ENCODE peak calls at places on chromosomes 3 and 15, in four cellular contexts. One of them, this sample, is unnamed.
A peak's percentile ranks its signal among the peaks of the same experiment; 100 is the strongest.

GRCh38 chr15:55685292-55685691 is 57.7 kb downstream of the PRTG start:
- DNase-seq in esophagus squamous epithelium: no peak
- DNase-seq in mammary epithelial cell: peak; percentile 7
- DNase-seq in CD4-positive, CD25-positive, alpha-beta regulatory T cell: no peak
- DNase-seq in this sample: no peak

GRCh38 chr15:74784854-74785715 is 3.2 kb downstream of the CSK start:
- DNase-seq in esophagus squamous epithelium: no peak
- DNase-seq in mammary epithelial cell: no peak
- DNase-seq in CD4-positive, CD25-positive, alpha-beta regulatory T cell: no peak
- DNase-seq in this sample: no peak

GRCh38 chr15:40343512-40343911 is 2.8 kb upstream of the CCDC9B start:
- DNase-seq in esophagus squamous epithelium: no peak
- DNase-seq in mammary epithelial cell: peak; percentile 68
- DNase-seq in CD4-positive, CD25-positive, alpha-beta regulatory T cell: no peak
- DNase-seq in this sample: no peak

GRCh38 chr15:42719051-42719450 is 17.9 kb downstream of the CDAN1 start:
- DNase-seq in esophagus squamous epithelium: no peak
- DNase-seq in mammary epithelial cell: no peak
- DNase-seq in CD4-positive, CD25-positive, alpha-beta regulatory T cell: no peak
- DNase-seq in this sample: no peak

GRCh38 chr15:29690765-29691475 is 131.3 kb downstream of the TJP1 start:
- DNase-seq in esophagus squamous epithelium: no peak
- DNase-seq in mammary epithelial cell: peak; percentile 26
- DNase-seq in CD4-positive, CD25-positive, alpha-beta regulatory T cell: no peak
- DNase-seq in this sample: no peak

GRCh38 chr3:13686332-13686731 is 137.4 kb downstream of the FBLN2 start:
- DNase-seq in esophagus squamous epithelium: no peak
- DNase-seq in mammary epithelial cell: no peak
- DNase-seq in CD4-positive, CD25-positive, alpha-beta regulatory T cell: no peak
- DNase-seq in this sample: no peak

GRCh38 chr3:73419993-73420392 is 204.7 kb downstream of the PDZRN3 start:
- DNase-seq in esophagus squamous epithelium: no peak
- DNase-seq in mammary epithelial cell: no peak
- DNase-seq in CD4-positive, CD25-positive, alpha-beta regulatory T cell: no peak
- DNase-seq in this sample: no peak

GRCh38 chr15:84727429-84727828 is 11.5 kb upstream of the SEC11A start:
- DNase-seq in esophagus squamous epithelium: no peak
- DNase-seq in mammary epithelial cell: no peak
- DNase-seq in CD4-positive, CD25-positive, alpha-beta regulatory T cell: no peak
- DNase-seq in this sample: no peak

GRCh38 chr3:37256447-37256846 is 82.1 kb upstream of the LRRFIP2 start:
- DNase-seq in esophagus squamous epithelium: no peak
- DNase-seq in mammary epithelial cell: no peak
- DNase-seq in CD4-positive, CD25-positive, alpha-beta regulatory T cell: no peak
- DNase-seq in this sample: no peak

GRCh38 chr15:33206366-33206765 is 11.9 kb upstream of the FMN1 start:
- DNase-seq in esophagus squamous epithelium: no peak
- DNase-seq in mammary epithelial cell: no peak
- DNase-seq in CD4-positive, CD25-positive, alpha-beta regulatory T cell: no peak
- DNase-seq in this sample: no peak

DNA sequence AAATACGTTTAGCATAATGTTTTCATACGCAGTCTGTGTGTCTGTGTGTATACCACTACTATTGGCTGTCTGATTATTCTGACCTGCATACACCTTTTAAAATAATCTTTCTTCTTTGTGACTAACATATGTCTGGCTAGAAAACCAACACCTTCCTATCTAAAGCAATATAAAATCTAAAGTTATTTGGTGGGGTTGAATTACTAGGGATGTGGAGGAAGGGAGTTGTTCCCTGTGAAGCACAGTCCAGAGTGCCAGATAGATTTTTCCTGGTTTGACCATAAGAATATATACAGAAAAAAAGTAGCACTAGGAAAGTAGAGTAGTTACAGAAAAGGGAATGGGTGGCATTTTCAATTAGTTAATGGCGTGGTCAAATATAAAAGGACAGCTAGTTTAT is 918.8 kb downstream of the NAALADL2 start:
- DNase-seq in esophagus squamous epithelium: no peak
- DNase-seq in mammary epithelial cell: no peak
- DNase-seq in CD4-positive, CD25-positive, alpha-beta regulatory T cell: no peak
- DNase-seq in this sample: no peak
- H3K27ac ChIP-seq in esophagus squamous epithelium: no peak overlapping the region
- H3K27ac ChIP-seq in mammary epithelial cell: no peak overlapping the region
- H3K27ac ChIP-seq in CD4-positive, CD25-positive, alpha-beta regulatory T cell: no peak overlapping the region
- H3K27ac ChIP-seq in this sample: no peak overlapping the region

GRCh38 chr3:16385151-16385550 is 120.1 kb downstream of the OXNAD1 start:
- DNase-seq in esophagus squamous epithelium: no peak
- DNase-seq in mammary epithelial cell: no peak
- DNase-seq in CD4-positive, CD25-positive, alpha-beta regulatory T cell: no peak
- DNase-seq in this sample: no peak
- H3K4me1 ChIP-seq in esophagus squamous epithelium: peaks cover 29% of the 10 kb centered on the region
- H3K4me1 ChIP-seq in mammary epithelial cell: peaks cover 14% of the 10 kb centered on the region
- H3K4me1 ChIP-seq in CD4-positive, CD25-positive, alpha-beta regulatory T cell: peaks cover 10% of the 10 kb centered on the region
- H3K4me1 ChIP-seq in this sample: no peaks in the 10 kb centered on the region

DNA sequence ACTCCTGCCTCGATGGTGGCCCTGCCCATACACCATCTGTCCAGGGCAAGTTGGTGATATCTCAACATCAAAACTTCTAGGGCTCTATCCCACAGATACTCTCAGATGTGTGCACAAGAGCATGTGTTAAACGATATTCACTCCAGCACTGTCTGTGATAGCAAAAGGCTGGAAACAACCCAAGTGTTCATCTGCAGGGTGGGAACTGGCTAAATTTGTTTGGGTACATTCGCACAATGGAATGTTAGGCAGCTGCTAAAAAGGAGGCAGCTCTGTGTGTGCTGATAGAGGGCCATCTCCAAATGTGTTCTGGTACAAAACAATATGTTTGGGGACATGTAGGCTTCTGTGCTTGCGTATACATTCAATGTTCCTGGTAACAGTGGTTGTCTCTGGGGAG is 19.8 kb downstream of the IGDCC4 start:
- DNase-seq in esophagus squamous epithelium: no peak
- DNase-seq in mammary epithelial cell: no peak
- DNase-seq in CD4-positive, CD25-positive, alpha-beta regulatory T cell: no peak
- DNase-seq in this sample: no peak
- H3K27ac ChIP-seq in esophagus squamous epithelium: no peak overlapping the region
- H3K27ac ChIP-seq in mammary epithelial cell: no peak overlapping the region
- H3K27ac ChIP-seq in CD4-positive, CD25-positive, alpha-beta regulatory T cell: no peak overlapping the region
- H3K27ac ChIP-seq in this sample: no peak overlapping the region

DNA sequence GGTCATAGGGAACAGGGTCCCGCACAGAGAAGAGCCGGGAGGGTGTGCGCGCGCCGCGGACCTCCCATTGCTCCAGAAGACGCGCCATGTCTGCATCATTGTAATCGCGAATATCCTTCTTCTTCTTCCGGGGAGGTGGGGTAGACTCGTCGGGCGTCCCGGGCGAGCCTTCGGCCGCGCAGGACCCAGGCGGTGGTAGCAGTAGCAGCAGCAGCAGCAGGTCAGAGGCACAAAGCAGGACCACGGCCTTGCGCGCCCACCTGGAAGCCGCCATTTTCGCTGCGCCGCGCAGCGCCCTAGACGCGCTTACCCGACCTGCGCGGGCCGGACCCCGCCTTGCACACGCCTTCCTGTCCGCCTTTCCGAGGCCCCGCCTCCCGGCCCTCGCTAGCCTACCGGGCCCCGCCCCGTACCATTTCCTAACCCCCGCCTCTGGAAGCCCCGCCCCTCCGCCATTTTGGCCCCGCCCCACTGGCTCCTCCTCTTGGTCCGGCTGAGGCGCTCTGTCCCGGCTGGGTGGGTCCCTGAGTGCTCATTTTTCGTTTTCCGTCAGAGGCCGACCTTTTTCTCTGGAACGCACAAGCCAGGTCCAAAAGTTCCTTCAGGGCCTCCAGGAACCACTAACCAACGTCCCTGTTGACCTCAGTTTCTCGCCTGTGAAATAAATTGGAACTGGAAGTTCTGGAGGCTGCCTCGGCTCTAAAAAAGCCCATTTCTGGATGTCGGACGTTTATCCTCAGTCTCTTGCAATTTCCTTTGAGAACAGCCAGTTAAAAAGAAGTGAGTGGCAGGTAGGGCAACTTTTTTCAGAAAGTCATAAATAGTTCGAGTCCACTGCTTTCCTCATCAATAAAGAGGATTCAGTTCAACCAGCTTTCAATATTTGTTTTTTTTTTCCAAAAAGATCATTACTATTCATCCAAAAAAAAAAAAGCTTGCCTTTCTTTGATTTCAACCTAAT is at the start of gene MESD:
- DNase-seq in esophagus squamous epithelium: peak; percentile 90
- DNase-seq in mammary epithelial cell: peak; percentile 91
- DNase-seq in CD4-positive, CD25-positive, alpha-beta regulatory T cell: peak; percentile 93
- DNase-seq in this sample: peak; percentile 91
- H3K4me1 ChIP-seq in esophagus squamous epithelium: peaks cover 71% of the 10 kb centered on the region
- H3K4me1 ChIP-seq in mammary epithelial cell: peaks cover 18% of the 10 kb centered on the region
- H3K4me1 ChIP-seq in CD4-positive, CD25-positive, alpha-beta regulatory T cell: peaks cover 56% of the 10 kb centered on the region
- H3K4me1 ChIP-seq in this sample: peaks cover 14% of the 10 kb centered on the region

GRCh38 chr15:90080818-90081382 is 21.4 kb downstream of the IDH2 start:
- DNase-seq in esophagus squamous epithelium: no peak
- DNase-seq in mammary epithelial cell: no peak
- DNase-seq in CD4-positive, CD25-positive, alpha-beta regulatory T cell: no peak
- DNase-seq in this sample: no peak
- H3K27ac ChIP-seq in esophagus squamous epithelium: peak overlapping the region; percentile 33
- H3K27ac ChIP-seq in mammary epithelial cell: no peak overlapping the region
- H3K27ac ChIP-seq in CD4-positive, CD25-positive, alpha-beta regulatory T cell: no peak overlapping the region
- H3K27ac ChIP-seq in this sample: no peak overlapping the region

DNA sequence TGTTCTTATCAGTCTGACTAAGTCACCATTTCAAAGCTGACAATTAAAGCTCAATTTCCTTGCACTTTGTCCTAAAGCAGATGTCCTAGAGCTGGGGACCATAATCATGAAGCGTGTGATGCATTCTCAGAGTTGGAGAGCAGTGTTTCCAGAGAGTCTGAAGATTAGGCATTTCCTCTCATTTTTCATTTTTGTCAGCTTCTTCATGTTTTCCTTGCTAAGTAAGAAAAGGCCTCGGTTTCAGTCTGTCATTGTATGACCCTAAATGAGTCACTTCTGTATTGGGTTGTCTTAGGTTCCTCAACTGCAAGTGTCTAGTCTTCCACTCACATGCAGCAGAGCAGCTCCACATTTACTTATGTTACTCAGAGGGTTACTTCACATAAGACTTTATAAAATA is 257.2 kb upstream of the TPRG1 start:
- DNase-seq in esophagus squamous epithelium: no peak
- DNase-seq in mammary epithelial cell: no peak
- DNase-seq in CD4-positive, CD25-positive, alpha-beta regulatory T cell: no peak
- DNase-seq in this sample: no peak
- H3K4me1 ChIP-seq in esophagus squamous epithelium: peaks cover 29% of the 10 kb centered on the region
- H3K4me1 ChIP-seq in mammary epithelial cell: no peaks in the 10 kb centered on the region
- H3K4me1 ChIP-seq in CD4-positive, CD25-positive, alpha-beta regulatory T cell: peaks cover 21% of the 10 kb centered on the region
- H3K4me1 ChIP-seq in this sample: peaks cover 7% of the 10 kb centered on the region

GRCh38 chr3:55486857-55487375 is at the start of gene WNT5A:
- DNase-seq in esophagus squamous epithelium: no peak
- DNase-seq in mammary epithelial cell: peak; percentile 63
- DNase-seq in CD4-positive, CD25-positive, alpha-beta regulatory T cell: no peak
- DNase-seq in this sample: no peak

GRCh38 chr3:55484741-55485207 is 2.3 kb downstream of the WNT5A start:
- DNase-seq in esophagus squamous epithelium: no peak
- DNase-seq in mammary epithelial cell: no peak
- DNase-seq in CD4-positive, CD25-positive, alpha-beta regulatory T cell: no peak
- DNase-seq in this sample: no peak

GRCh38 chr3:55486101-55486856 is 827 bp downstream of the WNT5A start:
- DNase-seq in esophagus squamous epithelium: no peak
- DNase-seq in mammary epithelial cell: peak; percentile 49
- DNase-seq in CD4-positive, CD25-positive, alpha-beta regulatory T cell: no peak
- DNase-seq in this sample: no peak

GRCh38 chr3:55484191-55484644 is 2.9 kb downstream of the WNT5A start:
- DNase-seq in esophagus squamous epithelium: no peak
- DNase-seq in mammary epithelial cell: no peak
- DNase-seq in CD4-positive, CD25-positive, alpha-beta regulatory T cell: no peak
- DNase-seq in this sample: no peak

GRCh38 chr3:55485208-55485791 is 1.8 kb downstream of the WNT5A start:
- DNase-seq in esophagus squamous epithelium: no peak
- DNase-seq in mammary epithelial cell: peak; percentile 62
- DNase-seq in CD4-positive, CD25-positive, alpha-beta regulatory T cell: no peak
- DNase-seq in this sample: no peak
- H3K27ac ChIP-seq in esophagus squamous epithelium: peak overlapping the region; percentile 91
- H3K27ac ChIP-seq in mammary epithelial cell: peak overlapping the region; percentile 23
- H3K27ac ChIP-seq in CD4-positive, CD25-positive, alpha-beta regulatory T cell: no peak overlapping the region
- H3K27ac ChIP-seq in this sample: no peak overlapping the region

GRCh38 chr3:108225221-108225620 is 3.0 kb upstream of the IFT57 start:
- DNase-seq in esophagus squamous epithelium: no peak
- DNase-seq in mammary epithelial cell: no peak
- DNase-seq in CD4-positive, CD25-positive, alpha-beta regulatory T cell: no peak
- DNase-seq in this sample: no peak
- H3K4me1 ChIP-seq in esophagus squamous epithelium: peaks cover 33% of the 10 kb centered on the region
- H3K4me1 ChIP-seq in mammary epithelial cell: peaks cover 21% of the 10 kb centered on the region
- H3K4me1 ChIP-seq in CD4-positive, CD25-positive, alpha-beta regulatory T cell: peaks cover 34% of the 10 kb centered on the region
- H3K4me1 ChIP-seq in this sample: peaks cover 12% of the 10 kb centered on the region

DNA sequence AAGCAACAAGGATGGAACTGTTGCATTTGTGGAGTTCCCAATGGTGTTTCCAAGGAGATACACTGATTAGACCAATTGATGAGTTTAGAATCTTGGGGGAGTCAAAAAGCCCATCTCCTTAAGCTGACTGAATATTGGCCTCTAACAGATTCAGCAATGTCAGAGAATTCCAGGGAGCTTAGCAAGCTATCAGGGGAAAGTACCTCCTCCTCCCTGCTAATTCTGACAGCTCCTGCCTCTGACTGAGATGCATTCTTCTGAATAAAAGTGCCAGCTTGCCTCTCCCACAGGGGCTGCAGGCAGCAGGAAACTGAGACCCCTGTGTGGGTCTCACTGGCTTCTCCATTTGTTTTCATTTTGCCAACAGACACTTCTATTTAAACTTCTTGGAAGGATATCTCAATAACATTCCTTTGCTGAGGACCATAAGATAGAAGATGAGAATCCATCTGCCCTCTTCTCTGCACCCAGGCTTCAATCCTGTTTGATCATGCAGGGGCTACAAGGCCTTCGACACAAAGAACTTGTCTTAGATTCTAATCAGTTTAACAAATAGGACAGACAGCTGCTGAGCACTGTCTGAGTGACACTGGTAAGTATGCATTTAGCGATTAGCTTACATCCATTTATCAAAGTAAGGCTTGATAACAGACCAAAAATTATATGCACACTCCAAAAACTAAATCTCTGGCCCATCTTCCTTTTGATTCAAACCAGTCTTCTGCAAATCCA is 1080.8 kb downstream of the TUSC7 start:
- DNase-seq in esophagus squamous epithelium: no peak
- DNase-seq in mammary epithelial cell: no peak
- DNase-seq in CD4-positive, CD25-positive, alpha-beta regulatory T cell: no peak
- DNase-seq in this sample: no peak
- H3K27ac ChIP-seq in esophagus squamous epithelium: no peak overlapping the region
- H3K27ac ChIP-seq in mammary epithelial cell: no peak overlapping the region
- H3K27ac ChIP-seq in CD4-positive, CD25-positive, alpha-beta regulatory T cell: no peak overlapping the region
- H3K27ac ChIP-seq in this sample: no peak overlapping the region

GRCh38 chr3:172146349-172146748 is 107.0 kb downstream of the FNDC3B start:
- DNase-seq in esophagus squamous epithelium: no peak
- DNase-seq in mammary epithelial cell: no peak
- DNase-seq in CD4-positive, CD25-positive, alpha-beta regulatory T cell: no peak
- DNase-seq in this sample: no peak
- H3K4me1 ChIP-seq in esophagus squamous epithelium: peaks cover 23% of the 10 kb centered on the region
- H3K4me1 ChIP-seq in mammary epithelial cell: peaks cover 32% of the 10 kb centered on the region
- H3K4me1 ChIP-seq in CD4-positive, CD25-positive, alpha-beta regulatory T cell: peaks cover 13% of the 10 kb centered on the region
- H3K4me1 ChIP-seq in this sample: no peaks in the 10 kb centered on the region

This sample was measured in effector memory CD4-positive, alpha-beta T cell.